ENCODE peak calls at places on chromosomes 13 and 19, in ten cellular contexts. B, K, F, D, P, Y, Z, M, C and L are unnamed samples.

GRCh38 chr13:25233861-25234260 is 53.4 kb downstream of the MTMR6 start:
- DNase-seq in B (no peak), K (no peak), F (no peak), D (no peak), P (no peak), Y (no peak), Z (no peak), M (no peak), C (no peak), L (no peak)

GRCh38 chr13:72205773-72206172 is 338.8 kb upstream of the DACH1 start:
- DNase-seq in B (no peak), K (no peak), F (no peak), D (no peak), P (no peak), Y (no peak), Z (no peak), M (no peak), C (no peak), L (no peak)

GRCh38 chr19:45443462-45444317 is 20.0 kb upstream of the ERCC1 start:
- DNase-seq in B (peak), K (peak), F (peak), D (peak), P (peak), Y (peak), Z (peak), M (peak), C (peak), L (peak)

GRCh38 chr13:29509999-29510586 is 85.4 kb downstream of the SLC7A1 start:
- DNase-seq in B (no peak), K (no peak), F (no peak), D (no peak), P (no peak), Y (no peak), Z (no peak), M (no peak), C (no peak), L (no peak)

GRCh38 chr19:45876161-45876410 is 9.9 kb downstream of the IRF2BP1 start:
- DNase-seq in B (no peak), K (no peak), F (no peak), D (no peak), P (no peak), Y (no peak), Z (no peak), M (no peak), C (no peak), L (no peak)

GRCh38 chr19:10135551-10136334 is 16.0 kb upstream of the EIF3G start:
- DNase-seq in B (no peak), K (no peak), F (no peak), D (no peak), P (no peak), Y (no peak), Z (peak), M (no peak), C (no peak), L (no peak)

GRCh38 chr19:23823952-23824389 is 65.3 kb upstream of the ZNF681 start:
- DNase-seq in B (peak), K (no peak), F (no peak), D (no peak), P (no peak), Y (no peak), Z (no peak), M (no peak), C (no peak), L (no peak)

GRCh38 chr13:106533101-106533939 is 2.1 kb downstream of the EFNB2 start:
- DNase-seq in B (peak), K (peak), F (peak), D (peak), P (peak), Y (peak), Z (peak), M (peak), C (peak), L (peak)

GRCh38 chr19:10510301-10510802 is 6.9 kb downstream of the S1PR5 start:
- DNase-seq in B (peak), K (peak), F (no peak), D (no peak), P (no peak), Y (no peak), Z (no peak), M (no peak), C (no peak), L (no peak)

GRCh38 chr19:5951338-5951861 is 26.5 kb downstream of the RANBP3 start:
- DNase-seq in B (no peak), K (no peak), F (no peak), D (no peak), P (no peak), Y (no peak), Z (no peak), M (no peak), C (no peak), L (peak)

GRCh38 chr13:100815476-100816046 is 141.0 kb upstream of the TMTC4 start:
- DNase-seq in B (no peak), K (no peak), F (no peak), D (no peak), P (no peak), Y (no peak), Z (no peak), M (no peak), C (no peak), L (no peak)

DNA sequence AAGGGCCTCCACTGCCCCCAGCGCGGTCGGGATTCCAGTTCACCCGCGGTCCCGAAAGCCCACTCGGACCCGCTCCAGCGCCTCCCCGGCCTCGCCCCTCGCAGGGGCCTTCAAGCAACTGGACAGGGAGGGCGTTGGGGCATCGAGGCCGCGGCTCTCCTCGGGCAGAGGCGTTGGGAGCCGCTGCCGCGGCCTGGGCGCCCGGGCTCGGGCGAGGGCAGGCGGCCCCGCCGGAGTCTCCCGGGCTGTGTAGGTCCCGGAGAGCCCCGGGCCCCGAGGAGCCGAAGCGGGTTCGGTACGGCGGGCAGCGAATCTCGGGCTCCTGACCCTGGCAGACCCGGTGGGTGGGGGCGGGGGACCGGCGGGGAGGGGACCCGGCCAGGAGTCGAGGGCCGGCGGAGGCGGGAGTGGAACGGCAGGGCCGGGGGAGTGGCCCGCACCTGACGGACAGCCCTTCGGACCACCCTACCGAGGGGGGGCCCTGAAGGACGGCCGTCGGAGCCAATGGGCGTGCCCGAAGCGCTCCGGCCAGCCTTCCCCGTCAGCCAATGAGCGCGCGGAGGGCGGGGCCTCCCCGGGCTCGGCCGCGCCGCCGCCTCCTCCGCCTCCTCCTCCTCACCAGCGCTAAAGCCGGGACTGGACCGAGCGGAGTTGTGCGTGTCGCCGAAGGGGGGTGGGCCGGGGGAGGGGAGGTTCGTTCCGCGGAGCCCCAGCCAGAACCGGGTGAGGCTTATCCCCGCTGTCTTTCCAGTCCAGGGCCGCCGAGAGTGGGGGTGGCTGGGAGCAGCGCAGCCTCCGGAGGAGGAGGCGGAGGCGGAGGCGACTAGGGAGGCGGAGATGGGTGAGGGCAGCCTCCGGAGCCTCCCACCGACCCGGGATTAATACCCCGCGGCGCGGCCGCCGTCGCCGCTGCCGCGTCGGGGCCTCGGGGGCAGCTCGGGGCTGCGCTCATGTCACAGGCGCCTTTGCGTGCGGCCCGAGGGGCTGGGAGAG is at the start of gene ZMYM2:
- DNase-seq in B (peak), K (peak), F (peak), D (peak), P (peak), Y (peak), Z (peak), M (peak), C (peak), L (peak)
- TF ChIP-seq POLR2A in B (peak), K (peak), F (peak), D (no peak), P (peak), Y (peak), Z (peak), M (peak), C (peak), L (peak)

DNA sequence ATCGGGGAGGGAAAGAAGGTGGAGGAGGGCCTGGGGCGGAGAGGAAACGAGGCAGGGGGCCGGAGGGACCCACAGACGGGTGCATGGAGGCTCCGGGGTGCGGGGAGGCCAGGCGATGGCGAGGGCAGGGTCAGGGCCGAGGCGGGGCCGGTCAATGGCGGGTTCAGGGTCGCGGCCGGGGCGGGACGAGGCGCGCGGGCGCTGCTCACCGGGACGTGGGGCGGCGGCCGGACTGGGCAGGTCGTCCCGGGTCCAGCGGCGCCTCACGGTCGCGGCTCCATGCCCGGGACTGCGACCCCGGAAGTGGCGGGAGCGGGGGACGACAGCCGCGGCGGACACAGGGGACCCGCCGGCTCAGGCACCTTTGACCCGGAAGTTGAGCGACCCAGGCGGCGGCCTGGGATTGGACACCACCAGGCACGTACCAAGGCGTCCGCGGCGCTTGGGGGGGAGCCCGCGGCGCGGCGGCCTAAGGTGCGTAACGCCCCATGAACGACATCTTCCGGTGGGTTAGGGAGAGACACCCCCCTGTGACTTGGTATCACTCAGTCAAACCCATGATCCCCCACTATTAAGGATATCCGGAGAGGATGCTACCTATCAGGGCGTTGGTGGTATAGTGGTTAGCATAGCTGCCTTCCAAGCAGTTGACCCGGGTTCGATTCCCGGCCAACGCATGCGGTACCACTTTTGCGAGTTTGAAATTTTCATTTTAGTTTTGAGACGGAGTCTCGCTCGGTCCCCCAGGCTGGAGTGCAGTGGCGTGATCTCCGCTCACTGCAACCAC is at the start of gene DPP9:
- DNase-seq in B (peak), K (peak), F (peak), D (peak), P (peak), Y (peak), Z (peak), M (peak), C (peak), L (peak)
- TF ChIP-seq POLR2A in B (peak), K (peak), F (peak), D (no peak), P (peak), Y (peak), Z (no peak), M (no peak), C (no peak), L (no peak)

DNA sequence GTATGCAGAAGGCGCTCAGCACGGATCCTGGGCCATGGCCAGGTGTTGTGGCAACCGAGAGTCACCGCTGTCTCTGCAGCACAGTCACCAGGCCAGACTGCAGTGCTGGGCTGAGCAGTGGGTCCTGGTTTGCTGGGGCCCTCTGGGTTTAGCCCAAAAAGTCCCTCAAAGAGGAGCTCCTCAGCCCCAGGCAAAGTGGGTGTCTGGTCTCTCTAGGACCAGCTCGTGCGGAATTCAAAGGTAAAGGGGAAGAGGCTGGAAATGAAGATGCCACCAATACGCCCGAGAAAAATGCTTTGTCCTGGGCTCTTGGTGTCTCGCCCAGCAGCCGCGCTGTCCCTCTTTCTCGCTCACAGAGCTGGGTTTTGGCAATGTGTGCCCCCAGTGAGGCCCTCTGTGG is 38.5 kb upstream of the ANKRD10 start:
- DNase-seq in B (no peak), K (no peak), F (no peak), D (no peak), P (no peak), Y (no peak), Z (no peak), M (no peak), C (no peak), L (no peak)
- TF ChIP-seq POLR2A in B (no peak), K (no peak), F (no peak), D (no peak), P (no peak), Y (no peak), Z (no peak), M (no peak), C (no peak), L (no peak)

DNA sequence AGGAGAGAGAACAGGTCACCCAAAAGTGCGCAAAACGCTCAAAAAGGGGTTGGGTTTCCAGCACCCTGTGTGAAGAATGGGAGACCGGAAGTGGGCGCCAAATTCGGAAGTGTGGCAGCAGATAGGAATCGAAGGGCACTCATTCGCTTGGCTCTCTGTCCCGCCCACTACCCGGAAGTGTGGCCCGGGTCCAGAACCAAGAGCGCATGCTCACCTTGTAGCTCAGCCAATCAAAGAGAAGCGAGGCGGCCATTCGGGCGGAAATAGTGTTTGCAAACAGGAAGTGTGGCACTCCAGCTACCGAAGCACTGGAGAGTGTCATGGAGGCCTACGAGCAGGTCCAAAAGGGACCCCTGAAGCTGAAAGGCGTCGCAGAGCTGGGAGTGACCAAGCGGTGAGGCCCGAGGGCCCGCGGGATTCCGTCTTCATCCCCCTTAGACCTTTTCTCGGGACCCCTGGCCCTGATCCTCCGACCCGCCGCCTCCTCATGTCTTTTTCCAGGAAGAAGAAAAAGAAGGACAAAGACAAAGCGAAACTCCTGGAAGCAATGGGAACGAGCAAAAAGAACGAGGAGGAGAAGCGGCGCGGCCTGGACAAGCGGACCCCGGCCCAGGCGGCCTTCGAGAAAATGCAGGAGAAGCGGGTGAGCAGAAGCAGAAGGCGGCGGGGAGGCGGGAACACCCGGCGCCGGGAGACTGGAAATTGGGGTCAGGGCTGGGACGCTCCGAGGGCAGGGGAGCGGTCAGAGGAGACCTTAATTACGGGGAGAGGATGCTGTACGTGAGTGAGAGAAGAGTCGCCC is at the start of gene FAM32A:
- DNase-seq in B (peak), K (peak), F (peak), D (peak), P (peak), Y (peak), Z (peak), M (peak), C (peak), L (peak)
- TF ChIP-seq POLR2A in B (peak), K (peak), F (peak), D (no peak), P (peak), Y (peak), Z (peak), M (no peak), C (peak), L (peak)

GRCh38 chr19:43675269-43675879 is 5.4 kb upstream of the PLAUR start:
- DNase-seq in B (no peak), K (no peak), F (peak), D (no peak), P (no peak), Y (no peak), Z (peak), M (no peak), C (peak), L (no peak)
- TF ChIP-seq POLR2A in B (no peak), K (no peak), F (peak), D (no peak), P (no peak), Y (no peak), Z (no peak), M (no peak), C (no peak), L (no peak)

DNA sequence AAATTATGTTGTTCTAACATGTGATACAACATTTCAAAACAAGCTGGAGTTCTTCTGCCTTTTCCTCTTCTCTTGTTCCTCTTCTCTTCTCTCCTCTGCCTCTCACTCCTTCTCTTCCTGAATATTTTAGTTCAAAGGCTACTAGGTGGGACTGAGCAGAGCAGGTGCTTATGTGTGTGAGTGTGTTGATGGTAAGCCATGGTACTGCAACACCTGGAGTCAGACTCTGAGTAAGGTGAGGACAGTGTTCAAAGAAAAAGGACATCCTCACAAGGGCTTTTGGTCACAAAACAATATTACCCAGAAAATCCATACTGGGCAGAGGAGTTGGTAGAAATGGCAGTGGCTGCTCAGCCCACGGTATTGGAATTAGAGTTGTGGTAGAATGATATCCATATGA is 1188.7 kb downstream of the SLITRK1 start:
- DNase-seq in B (no peak), K (no peak), F (no peak), D (no peak), P (no peak), Y (no peak), Z (no peak), M (no peak), C (no peak), L (no peak)
- TF ChIP-seq POLR2A in B (no peak), K (no peak), F (no peak), D (no peak), P (no peak), Y (no peak), Z (no peak), M (no peak), C (no peak), L (no peak)

DNA sequence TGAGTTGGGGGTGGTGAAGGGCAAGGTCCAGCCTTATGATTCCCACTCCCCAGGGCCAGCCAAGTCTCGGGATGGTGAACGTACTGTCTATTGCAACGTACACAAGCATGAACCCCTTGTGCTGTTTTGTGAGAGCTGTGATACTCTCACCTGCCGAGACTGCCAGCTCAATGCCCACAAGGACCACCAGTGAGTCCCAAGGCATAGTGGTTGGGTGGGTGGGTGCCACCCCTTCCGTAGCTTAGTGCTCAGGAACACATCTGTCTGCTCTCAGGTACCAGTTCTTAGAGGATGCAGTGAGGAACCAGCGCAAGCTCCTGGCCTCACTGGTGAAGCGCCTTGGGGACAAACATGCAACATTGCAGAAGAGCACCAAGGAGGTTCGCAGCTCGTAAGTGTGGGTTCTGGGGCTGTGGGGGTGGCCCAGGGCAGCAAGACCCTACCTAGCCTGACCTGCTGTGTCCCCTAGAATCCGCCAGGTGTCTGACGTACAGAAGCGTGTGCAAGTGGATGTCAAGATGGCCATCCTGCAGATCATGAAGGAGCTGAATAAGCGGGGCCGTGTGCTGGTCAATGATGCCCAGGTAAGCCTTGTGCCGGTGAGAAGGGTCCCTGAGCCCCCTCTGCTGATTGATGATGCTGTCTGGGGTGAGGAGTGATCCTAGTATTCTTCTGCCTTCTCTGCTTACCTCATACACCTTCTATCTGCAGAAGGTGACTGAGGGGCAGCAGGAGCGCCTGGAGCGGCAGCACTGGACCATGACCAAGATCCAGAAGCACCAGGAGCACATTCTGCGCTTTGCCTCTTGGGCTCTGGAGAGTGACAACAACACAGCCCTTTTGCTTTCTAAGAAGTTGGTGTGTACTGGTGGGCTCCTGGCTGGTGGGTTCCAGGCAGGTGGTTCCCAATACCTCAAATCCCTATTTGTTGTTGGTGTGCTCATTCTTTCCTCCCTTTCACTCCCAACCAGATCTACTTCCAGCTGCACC is 3.8 kb downstream of the TRIM28 start:
- DNase-seq in B (no peak), K (no peak), F (no peak), D (peak), P (no peak), Y (no peak), Z (no peak), M (no peak), C (no peak), L (no peak)
- TF ChIP-seq POLR2A in B (no peak), K (no peak), F (no peak), D (no peak), P (no peak), Y (no peak), Z (no peak), M (no peak), C (no peak), L (no peak)

GRCh38 chr19:4360641-4361151 is 17.3 kb downstream of the MPND start:
- DNase-seq in B (no peak), K (peak), F (peak), D (no peak), P (no peak), Y (no peak), Z (no peak), M (no peak), C (no peak), L (peak)

GRCh38 chr19:4362038-4362828 is 18.9 kb downstream of the MPND start:
- DNase-seq in B (no peak), K (peak), F (peak), D (no peak), P (no peak), Y (no peak), Z (no peak), M (no peak), C (no peak), L (no peak)

GRCh38 chr19:4362871-4363545 is 19.6 kb downstream of the MPND start:
- DNase-seq in B (no peak), K (no peak), F (peak), D (peak), P (no peak), Y (no peak), Z (no peak), M (no peak), C (no peak), L (no peak)

GRCh38 chr19:4360081-4360569 is 16.8 kb downstream of the MPND start:
- DNase-seq in B (no peak), K (peak), F (no peak), D (no peak), P (no peak), Y (no peak), Z (no peak), M (no peak), C (no peak), L (no peak)

GRCh38 chr19:4361152-4362037 is 18.0 kb downstream of the MPND start:
- DNase-seq in B (no peak), K (peak), F (peak), D (peak), P (no peak), Y (no peak), Z (no peak), M (no peak), C (no peak), L (peak)
- TF ChIP-seq POLR2A in B (no peak), K (no peak), F (no peak), D (no peak), P (no peak), Y (no peak), Z (no peak), M (no peak), C (no peak), L (no peak)

GRCh38 chr19:56315076-56315828 is 613 bp upstream of the ZSCAN5A start:
- DNase-seq in B (peak), K (peak), F (peak), D (peak), P (peak), Y (peak), Z (peak), M (peak), C (peak), L (peak)
- TF ChIP-seq POLR2A in B (peak), K (peak), F (peak), D (no peak), P (peak), Y (no peak), Z (no peak), M (no peak), C (no peak), L (no peak)